ENCODE peak calls at places on chromosomes 3 and 15, in four cellular contexts. Z is K562, I is GM12878, E is H1. S is an unnamed sample.

GRCh38 chr3:157120071-157120892 is 39.7 kb downstream of the CCNL1 start:
- DNase-seq in E (no peak), Z (no peak), I (no peak), S (no peak)

GRCh38 chr3:120450914-120451669 is at the start of gene FSTL1:
- DNase-seq in E (peak), I (no peak), Z (no peak), S (peak)

GRCh38 chr3:115396801-115397200 is 226.5 kb upstream of the GAP43 start:
- DNase-seq in Z (no peak), E (no peak), I (no peak), S (no peak)

GRCh38 chr3:14525685-14526631 is 14.2 kb downstream of the GRIP2 start:
- DNase-seq in E (no peak), I (no peak), Z (no peak), S (peak)

GRCh38 chr3:104460477-104461406 is 906.0 kb upstream of the ALCAM start:
- DNase-seq in I (peak), Z (no peak), E (no peak), S (peak)

GRCh38 chr15:93063292-93063671 is 25.7 kb downstream of the RGMA start:
- DNase-seq in I (no peak), Z (no peak), E (no peak), S (no peak)

GRCh38 chr15:93948728-93949127 is 282.6 kb upstream of the MCTP2 start:
- DNase-seq in I (no peak), E (no peak), Z (no peak), S (no peak)

GRCh38 chr3:10983219-10983916 is 9.2 kb upstream of the SLC6A1 start:
- DNase-seq in E (peak), I (no peak), Z (peak), S (peak)

GRCh38 chr3:159417761-159418160 is 570.9 kb upstream of the IL12A start:
- DNase-seq in Z (no peak), E (no peak), I (no peak), S (no peak)

GRCh38 chr3:66115858-66116654 is 77.3 kb upstream of the MAGI1 start:
- DNase-seq in Z (no peak), I (no peak), E (no peak), S (peak)

GRCh38 chr15:82540984-82541431 is 751 bp upstream of the RPS17 start:
- DNase-seq in E (peak), I (no peak), Z (peak), S (peak)

GRCh38 chr15:41980654-41981323 is 8.4 kb upstream of the EHD4 start:
- DNase-seq in E (no peak), I (no peak), Z (no peak), S (no peak)

GRCh38 chr15:99718421-99718820 is 14.8 kb downstream of the LYSMD4 start:
- DNase-seq in Z (no peak), I (no peak), E (no peak), S (no peak)

GRCh38 chr3:192916455-192917257 is 1.0 kb downstream of the MB21D2 start:
- DNase-seq in I (no peak), Z (peak), E (peak), S (peak)

GRCh38 chr3:69097407-69098086 is 12.8 kb downstream of the ARL6IP5 start:
- DNase-seq in I (no peak), E (no peak), Z (no peak), S (no peak)

GRCh38 chr3:185089751-185090150 is 63.1 kb downstream of the C3orf70 start:
- DNase-seq in Z (no peak), I (no peak), E (no peak), S (no peak)

GRCh38 chr3:41295740-41296139 is 96.4 kb downstream of the CTNNB1 start:
- DNase-seq in I (no peak), Z (no peak), E (no peak), S (no peak)

GRCh38 chr3:151538706-151539403 is 78.0 kb upstream of the IGSF10 start:
- DNase-seq in I (no peak), Z (no peak), E (no peak), S (peak)

GRCh38 chr3:186786810-186787375 is 3.5 kb downstream of the EIF4A2 start:
- DNase-seq in Z (no peak), E (no peak), I (no peak), S (no peak)

GRCh38 chr3:172201136-172201989 is 162.0 kb downstream of the FNDC3B start:
- DNase-seq in Z (peak), E (no peak), I (no peak), S (peak)
- TF ChIP-seq CHD1 in Z (no peak), E (no peak), I (no peak), S (no peak)

GRCh38 chr15:66389859-66390382 is 3.2 kb downstream of the MAP2K1 start:
- DNase-seq in I (no peak), E (no peak), Z (no peak), S (peak)

GRCh38 chr15:66388057-66388363 is 1.3 kb downstream of the MAP2K1 start:
- DNase-seq in Z (no peak), I (no peak), E (no peak), S (no peak)

GRCh38 chr15:66389098-66389858 is 2.6 kb downstream of the MAP2K1 start:
- DNase-seq in I (no peak), E (no peak), Z (no peak), S (no peak)

GRCh38 chr15:66388576-66388975 is 1.9 kb downstream of the MAP2K1 start:
- DNase-seq in I (no peak), E (no peak), Z (no peak), S (no peak)

DNA sequence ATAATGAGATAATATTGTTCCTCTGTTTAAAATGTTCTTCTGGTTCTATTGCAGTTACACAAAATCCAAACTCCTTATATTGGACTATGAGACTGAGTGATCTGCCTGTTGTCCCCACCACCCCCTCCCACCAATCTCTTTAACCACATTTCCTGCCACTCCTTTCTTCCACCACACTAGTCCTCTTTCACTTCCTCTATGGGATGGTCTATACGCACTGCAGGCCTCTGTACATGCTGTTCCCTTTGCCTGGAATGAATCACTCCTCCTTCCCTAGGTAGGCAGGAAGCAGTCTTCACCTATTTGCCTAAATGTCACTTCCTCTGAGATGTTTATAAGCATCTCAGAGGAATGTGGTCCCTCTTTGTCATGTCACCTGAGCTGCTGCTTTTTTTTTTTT is 4.0 kb downstream of the MAP2K1 start:
- DNase-seq in Z (no peak), I (peak), E (no peak), S (no peak)
- TF ChIP-seq CHD1 in Z (no peak), I (no peak), E (no peak), S (no peak)

DNA sequence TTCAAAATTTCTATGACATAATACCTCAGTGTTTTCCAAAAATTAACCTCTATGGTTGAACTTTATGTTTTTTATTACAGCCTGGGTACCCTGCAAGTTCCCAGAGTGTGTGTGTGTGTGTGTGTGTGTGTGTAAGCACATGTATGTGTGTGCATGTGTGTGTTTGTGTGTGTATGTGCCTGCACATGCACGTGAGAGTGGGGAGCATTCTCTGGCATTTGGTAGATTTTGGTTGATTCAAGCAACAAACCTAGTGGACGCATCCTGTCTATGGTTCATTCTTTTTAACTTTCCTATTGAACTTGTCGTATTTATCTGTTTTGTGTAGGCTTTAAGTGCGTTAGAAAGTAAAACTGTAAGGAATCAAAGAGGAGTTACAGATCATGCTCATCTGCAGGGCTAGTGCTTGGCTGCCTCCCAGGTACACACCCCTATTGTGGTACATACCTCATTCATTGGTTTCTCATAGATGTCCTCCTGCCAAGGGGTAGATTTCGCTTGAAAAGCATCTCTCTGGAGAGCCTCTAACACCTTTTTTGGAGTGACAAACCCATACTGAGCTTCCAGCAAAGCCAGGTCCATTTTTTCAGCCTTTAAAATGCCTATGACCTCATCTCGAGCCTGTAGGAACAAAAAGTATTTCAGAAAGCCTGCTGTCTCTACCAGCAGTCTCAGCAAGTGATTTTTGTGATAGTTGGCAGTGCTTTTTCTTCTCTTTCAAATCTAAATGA is 111.9 kb downstream of the CMSS1 start:
- DNase-seq in E (no peak), Z (no peak), I (no peak), S (peak)
- TF ChIP-seq CHD1 in E (no peak), Z (no peak), I (no peak), S (no peak)

DNA sequence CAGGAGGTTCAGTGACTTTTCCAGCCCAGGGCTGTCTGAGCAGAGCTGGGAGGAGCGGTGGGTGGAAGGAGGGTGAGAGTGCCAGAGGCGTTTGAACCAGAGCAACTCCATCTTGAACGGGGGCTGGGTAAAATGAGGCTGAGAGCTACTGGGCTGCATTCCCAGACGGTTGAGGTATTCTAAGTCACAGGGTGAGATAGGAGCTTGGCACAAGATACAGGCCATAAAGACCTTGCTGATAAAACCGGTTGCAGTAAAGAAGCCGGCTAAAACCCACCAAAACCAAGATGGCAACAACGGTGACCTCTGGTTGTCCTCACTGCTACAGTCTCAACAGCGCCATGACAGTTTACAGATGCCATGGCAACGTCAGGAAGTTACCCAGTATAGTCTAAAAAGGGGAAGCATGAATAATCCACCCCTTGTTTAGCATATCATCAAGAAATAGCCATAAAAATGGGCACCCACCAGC is 60.2 kb downstream of the ABTB1 start:
- DNase-seq in Z (no peak), I (no peak), E (no peak), S (no peak)
- TF ChIP-seq CHD1 in Z (no peak), I (no peak), E (no peak), S (no peak)

GRCh38 chr3:43789028-43789427 is 98.3 kb downstream of the ABHD5 start:
- DNase-seq in Z (no peak), I (no peak), E (no peak), S (no peak)
- TF ChIP-seq CHD1 in Z (no peak), I (no peak), E (no peak), S (no peak)

S was measured in IMR-90.